ENCODE peak calls at places on chromosomes 16 and 17, in six cellular contexts. N is RPMI8226; G is heart right ventricle; L is cardiac fibroblast; W is astrocyte of the hippocampus; K is stimulated activated naive B cell treated with anti-CD40 and anti-IgM and Interleukin-4, amounts not matched to agents 10 μg/mL and 1 μg/mL and 100 μg/mL, for 72 hours. O is an unnamed sample.

GRCh38 chr16:19840524-19841110 is 44.0 kb downstream of the GPRC5B start:
- DNase-seq in N (no peak), G (no peak), L (no peak), W (no peak), K (no peak), O (peak; percentile 96)

GRCh38 chr17:19645608-19646250 is 2.8 kb upstream of the ALDH3A2 start:
- DNase-seq in N (peak; percentile 12), G (peak; percentile 20), L (no peak), W (no peak), K (peak; percentile 17), O (no peak)

GRCh38 chr17:82276951-82277350 is 3.5 kb upstream of the CSNK1D start:
- DNase-seq in N (no peak), G (no peak), L (no peak), W (no peak), K (no peak), O (no peak)

GRCh38 chr17:32631341-32632109 is 144.7 kb downstream of the CDK5R1 start:
- DNase-seq in N (no peak), G (no peak), L (no peak), W (no peak), K (no peak), O (no peak)

GRCh38 chr16:23786964-23787571 is 32.2 kb downstream of the CHP2 start:
- DNase-seq in N (no peak), G (no peak), L (no peak), W (no peak), K (no peak), O (no peak)

GRCh38 chr17:35765731-35766488 is 5.2 kb downstream of the C17orf50 start:
- DNase-seq in N (no peak), G (no peak), L (no peak), W (no peak), K (no peak), O (no peak)

GRCh38 chr17:30363715-30364202 is 15.0 kb upstream of the CPD start:
- DNase-seq in N (peak; percentile 39), G (no peak), L (peak; percentile 88), W (peak; percentile 36), K (peak; percentile 65), O (no peak)

GRCh38 chr17:35795007-35795870 is at the start of gene MMP28:
- DNase-seq in N (peak; percentile 45), G (peak; percentile 57), L (no peak), W (peak; percentile 60), K (peak; percentile 18), O (peak; percentile 19)

GRCh38 chr17:75459590-75460267 is 3.3 kb downstream of the TMEM94 start:
- DNase-seq in N (no peak), G (no peak), L (no peak), W (peak; percentile 70), K (no peak), O (no peak)

GRCh38 chr17:56026894-56027293 is 126.4 kb upstream of the ANKFN1 start:
- DNase-seq in N (no peak), G (no peak), L (no peak), W (no peak), K (no peak), O (no peak)

GRCh38 chr16:27579086-27579980 is 29.4 kb downstream of the KATNIP start:
- DNase-seq in N (no peak), G (no peak), L (peak; percentile 25), W (peak; percentile 19), K (no peak), O (no peak)

GRCh38 chr17:4407851-4408250 is 25.9 kb upstream of the SPNS3 start:
- DNase-seq in N (no peak), G (no peak), L (no peak), W (peak; percentile 36), K (no peak), O (no peak)

GRCh38 chr17:6381526-6382135 is 53.3 kb downstream of the AIPL1 start:
- DNase-seq in N (no peak), G (no peak), L (no peak), W (no peak), K (no peak), O (no peak)

GRCh38 chr17:9928601-9929341 is 23.7 kb upstream of the RCVRN start:
- DNase-seq in N (no peak), G (no peak), L (peak; percentile 86), W (peak; percentile 74), K (no peak), O (no peak)

GRCh38 chr16:1181715-1182671 is 29.1 kb downstream of the CACNA1H start:
- DNase-seq in N (no peak), G (peak; percentile 80), L (peak; percentile 87), W (peak; percentile 93), K (no peak), O (peak; percentile 21)

GRCh38 chr16:11301645-11302513 is 20.7 kb upstream of the PRM1 start:
- DNase-seq in N (no peak), G (no peak), L (no peak), W (no peak), K (no peak), O (no peak)

GRCh38 chr16:2054543-2055245 is 6.9 kb downstream of the TSC2 start:
- DNase-seq in N (no peak), G (no peak), L (no peak), W (no peak), K (no peak), O (no peak)

GRCh38 chr16:27226476-27226875 is 23.1 kb downstream of the KDM8 start:
- DNase-seq in N (peak; percentile 85), G (no peak), L (no peak), W (no peak), K (no peak), O (no peak)

GRCh38 chr17:19346351-19347255 is 15.9 kb downstream of the B9D1 start:
- DNase-seq in N (no peak), G (peak; percentile 67), L (peak; percentile 85), W (peak; percentile 83), K (no peak), O (no peak)

GRCh38 chr16:87203060-87203656 is 114.0 kb downstream of the C16orf95 start:
- DNase-seq in N (peak; percentile 75), G (peak; percentile 67), L (peak; percentile 92), W (peak; percentile 93), K (peak; percentile 16), O (peak; percentile 49)

GRCh38 chr16:66286527-66286926 is 80.0 kb upstream of the CDH5 start:
- DNase-seq in N (no peak), G (no peak), L (no peak), W (no peak), K (no peak), O (no peak)

GRCh38 chr16:68732741-68733399 is 4.2 kb upstream of the CDH1 start:
- DNase-seq in N (no peak), G (no peak), L (no peak), W (no peak), K (no peak), O (no peak)